ENCODE peak calls at places on chromosomes 16 and 17, in four cellular contexts. Y is IMR-90, T is H1, U is H9. E is an unnamed sample.

GRCh38 chr17:13346081-13346533 is 255.6 kb downstream of the HS3ST3A1 start:
- DNase-seq in T (no peak), U (peak), Y (peak), E (peak)

GRCh38 chr16:48629531-48629930 is 19.6 kb upstream of the N4BP1 start:
- DNase-seq in T (no peak), Y (no peak), U (no peak), E (no peak)

GRCh38 chr17:63622571-63623390 is 564 bp downstream of the MAP3K3 start:
- DNase-seq in Y (peak), T (no peak), U (peak), E (peak)

GRCh38 chr17:79812206-79812968 is 15.5 kb upstream of the CBX8 start:
- DNase-seq in U (no peak), Y (no peak), T (no peak), E (no peak)

GRCh38 chr17:67365762-67366192 is 600 bp downstream of the PSMD12 start:
- DNase-seq in Y (peak), T (no peak), U (no peak), E (peak)

GRCh38 chr17:40313660-40314556 is 4.9 kb downstream of the RARA start:
- DNase-seq in T (no peak), Y (no peak), U (no peak), E (no peak)

GRCh38 chr17:27207073-27207511 is 86.8 kb upstream of the WSB1 start:
- DNase-seq in U (no peak), T (no peak), Y (peak), E (no peak)

GRCh38 chr17:13114601-13115024 is 96.8 kb upstream of the ELAC2 start:
- DNase-seq in T (peak), Y (peak), U (peak), E (peak)

GRCh38 chr17:45696442-45696841 is 87.7 kb upstream of the CRHR1 start:
- DNase-seq in Y (no peak), U (no peak), T (no peak), E (no peak)

GRCh38 chr16:57049678-57050077 is 42.7 kb upstream of the CPNE2 start:
- DNase-seq in Y (no peak), U (no peak), T (no peak), E (no peak)

GRCh38 chr17:50345443-50346312 is at the start of gene XYLT2:
- DNase-seq in U (peak), T (no peak), Y (peak), E (peak)

GRCh38 chr16:546909-547770 is 13.1 kb upstream of the PRR35 start:
- DNase-seq in U (peak), Y (peak), T (no peak), E (peak)

GRCh38 chr16:71214771-71215381 is 15.6 kb downstream of the HYDIN start:
- DNase-seq in T (no peak), Y (no peak), U (no peak), E (peak)

GRCh38 chr17:82907797-82908261 is 68.0 kb upstream of the ZNF750 start:
- DNase-seq in Y (no peak), U (no peak), T (no peak), E (no peak)

GRCh38 chr17:81189670-81190530 is 23.9 kb upstream of the AATK start:
- DNase-seq in Y (no peak), T (no peak), U (peak), E (peak)

GRCh38 chr16:56911771-56912541 is 20.0 kb upstream of the HERPUD1 start:
- DNase-seq in Y (peak), U (no peak), T (no peak), E (peak)

GRCh38 chr17:35577826-35578194 is 561 bp downstream of the PEX12 start:
- DNase-seq in U (no peak), T (no peak), Y (peak), E (no peak)

GRCh38 chr16:8644513-8645140 is 23.1 kb downstream of the METTL22 start:
- DNase-seq in U (no peak), T (no peak), Y (no peak), E (no peak)

GRCh38 chr16:80084614-80085013 is 456.2 kb upstream of the DYNLRB2 start:
- DNase-seq in U (peak), Y (no peak), T (peak), E (peak)

GRCh38 chr16:84138824-84139627 is 6.0 kb downstream of the HSDL1 start:
- DNase-seq in Y (peak), T (no peak), U (no peak), E (peak)

GRCh38 chr16:80122155-80122554 is 418.6 kb upstream of the DYNLRB2 start:
- DNase-seq in T (no peak), Y (no peak), U (no peak), E (peak)

GRCh38 chr16:88323546-88324330 is 59.0 kb upstream of the ZNF469 start:
- DNase-seq in T (no peak), Y (no peak), U (no peak), E (no peak)

GRCh38 chr16:84718-85452 is 6.9 kb downstream of the MPG start:
- DNase-seq in Y (peak), T (no peak), U (no peak), E (no peak)

GRCh38 chr16:87698676-87699179 is 67.1 kb downstream of the KLHDC4 start:
- DNase-seq in T (no peak), Y (no peak), U (no peak), E (no peak)

GRCh38 chr17:77320501-77321256 is 179.9 kb downstream of the SEC14L1 start:
- DNase-seq in U (no peak), Y (no peak), T (no peak), E (no peak)

GRCh38 chr16:28984619-28985135 is at the start of gene LAT:
- DNase-seq in U (no peak), T (no peak), Y (no peak), E (no peak)

DNA sequence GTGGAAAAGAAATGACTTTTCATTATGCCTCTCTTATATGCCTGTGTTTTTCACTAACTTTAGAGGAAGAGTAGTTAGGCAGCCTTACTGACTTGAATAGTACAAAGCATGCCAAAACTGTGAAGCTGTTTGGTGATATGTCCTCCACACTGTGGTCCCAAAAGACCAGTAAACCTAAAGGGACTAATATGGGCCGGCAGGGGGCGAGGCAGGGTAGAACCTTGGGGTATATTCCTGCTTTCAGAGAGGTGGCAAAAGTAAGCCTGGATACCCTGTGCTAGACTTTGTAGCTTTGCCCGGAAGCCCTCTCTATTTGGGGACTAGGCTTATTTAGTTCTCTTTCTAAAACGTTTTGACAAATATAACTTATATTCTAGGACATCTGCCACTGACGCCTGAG is 36.5 kb upstream of the VWA3A start:
- DNase-seq in U (peak), T (no peak), Y (no peak), E (peak)
- H3K18ac ChIP-seq in U (no peak), T (no peak), Y (no peak), E (no peak)

GRCh38 chr16:81590714-81591537 is 146.3 kb downstream of the CMIP start:
- DNase-seq in Y (no peak), T (no peak), U (no peak), E (no peak)

GRCh38 chr16:81592353-81592866 is 147.8 kb downstream of the CMIP start:
- DNase-seq in T (no peak), U (no peak), Y (no peak), E (no peak)

GRCh38 chr16:81588326-81589081 is 143.9 kb downstream of the CMIP start:
- DNase-seq in U (no peak), Y (no peak), T (no peak), E (peak)

GRCh38 chr16:81591538-81591870 is 146.9 kb downstream of the CMIP start:
- DNase-seq in T (no peak), U (no peak), Y (no peak), E (no peak)

DNA sequence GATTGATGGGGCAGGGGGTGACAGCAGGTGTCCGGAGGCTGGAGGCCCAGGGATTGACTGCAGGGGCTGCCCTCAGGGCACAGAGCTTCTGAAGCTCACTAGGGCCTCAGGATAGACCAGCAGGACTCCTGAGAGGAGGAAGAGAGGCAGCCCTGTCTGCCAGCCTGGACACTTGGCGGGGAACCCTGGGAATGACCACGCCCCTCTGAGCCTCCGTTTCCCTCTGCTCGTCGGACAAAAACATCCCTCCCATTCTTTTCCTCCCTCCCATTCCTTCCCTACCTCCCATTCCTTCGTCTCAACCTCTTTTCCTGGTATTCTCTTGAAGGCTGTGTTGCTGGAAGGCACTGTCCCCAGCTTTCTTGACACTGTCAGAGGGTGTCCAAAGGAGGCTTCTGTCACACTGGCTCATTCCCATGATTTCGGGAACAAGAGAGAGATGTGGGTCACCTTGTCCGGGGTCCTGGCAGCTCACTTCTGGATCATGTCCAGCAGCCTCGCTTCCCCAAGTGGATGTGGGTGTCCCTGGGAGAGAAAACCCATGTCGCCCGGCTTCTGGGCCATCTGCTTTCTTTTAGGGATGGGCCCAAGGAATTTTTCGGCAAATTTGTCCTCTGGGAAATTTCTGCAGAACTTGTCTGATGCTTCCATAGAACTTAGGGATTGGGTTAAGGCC is 145.5 kb downstream of the CMIP start:
- DNase-seq in T (no peak), Y (no peak), U (no peak), E (no peak)
- H3K56ac ChIP-seq in T (no peak), Y (no peak), U (no peak), E (peak)

GRCh38 chr17:10125761-10126553 is 72.4 kb downstream of the GAS7 start:
- DNase-seq in Y (peak), T (no peak), U (no peak), E (peak)
- H3K18ac ChIP-seq in Y (peak), T (peak), U (peak), E (peak)

GRCh38 chr17:73349647-73350046 is 37.8 kb upstream of the CDC42EP4 start:
- DNase-seq in Y (no peak), T (no peak), U (no peak), E (no peak)
- H3K56ac ChIP-seq in Y (no peak), T (no peak), U (no peak), E (no peak)

GRCh38 chr17:38897671-38898290 is 27.6 kb upstream of the LASP1NB start:
- DNase-seq in T (no peak), U (no peak), Y (no peak), E (no peak)
- H3K18ac ChIP-seq in T (no peak), U (no peak), Y (no peak), E (no peak)

GRCh38 chr16:50400967-50401348 is 32.2 kb upstream of the BRD7 start:
- DNase-seq in Y (no peak), T (no peak), U (no peak), E (no peak)
- H3K56ac ChIP-seq in Y (no peak), T (no peak), U (no peak), E (no peak)

DNA sequence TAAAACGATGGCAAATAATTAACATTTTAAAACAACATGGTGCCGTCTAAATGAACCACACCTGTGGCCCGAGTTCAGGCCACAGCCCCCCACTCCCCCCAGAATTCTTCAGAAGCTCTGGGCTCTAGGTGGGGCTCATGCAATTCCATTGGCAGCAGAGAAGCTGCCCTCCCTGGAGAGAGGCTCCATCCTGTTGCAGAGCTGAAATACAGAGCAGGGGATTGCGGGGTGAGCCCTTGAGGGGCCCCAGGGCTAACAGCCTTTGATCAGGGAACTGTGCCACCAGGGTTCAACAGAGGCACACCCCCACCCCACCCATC is 69.3 kb downstream of the ABR start:
- DNase-seq in U (no peak), T (no peak), Y (no peak), E (no peak)
- H3K18ac ChIP-seq in U (no peak), T (no peak), Y (no peak), E (no peak)

GRCh38 chr16:55655381-55655708 is 443 bp upstream of the SLC6A2 start:
- DNase-seq in T (no peak), Y (no peak), U (no peak), E (no peak)
- H3K56ac ChIP-seq in T (no peak), Y (no peak), U (no peak), E (peak)

GRCh38 chr17:7656958-7657715 is 6.4 kb downstream of the ATP1B2 start:
- DNase-seq in T (peak), Y (no peak), U (peak), E (peak)
- H3K18ac ChIP-seq in T (peak), Y (no peak), U (peak), E (no peak)

DNA sequence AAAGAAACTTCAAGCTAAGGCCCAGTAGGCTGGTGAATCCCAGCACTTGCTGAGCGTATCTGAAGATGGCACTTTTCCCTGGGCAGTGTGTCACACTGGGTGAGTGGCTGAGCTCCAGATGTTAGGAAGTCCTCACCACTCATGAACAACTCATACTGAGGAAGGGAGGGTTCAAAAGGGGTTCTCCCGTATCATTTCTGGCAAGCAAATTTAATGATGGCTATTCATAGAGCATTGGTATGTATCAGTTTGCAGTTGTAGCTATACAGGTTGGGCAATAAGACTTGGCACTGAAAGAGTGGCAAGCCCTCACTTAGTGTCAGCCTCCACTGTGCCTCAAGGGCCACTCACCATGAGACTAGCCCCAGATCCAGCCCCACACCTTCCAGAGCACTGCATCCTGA is 10.7 kb downstream of the GFOD2 start:
- DNase-seq in Y (peak), U (no peak), T (no peak), E (no peak)
- H3K56ac ChIP-seq in Y (no peak), U (no peak), T (no peak), E (no peak)